ENCODE peak calls at places on chromosomes 5 and 9, in eight cellular contexts. J, C, R, X, W, F, E and I are unnamed samples.
A peak's percentile ranks its signal among the peaks of the same experiment; 100 is the strongest.

GRCh38 chr5:22965960-22966359 is 112.8 kb upstream of the CDH12 start:
- DNase-seq in F (no peak), J (no peak), C (no peak), E (no peak), R (no peak), X (no peak), W (no peak), I (no peak)

GRCh38 chr5:75675779-75676178 is 41.5 kb downstream of the POC5 start:
- DNase-seq in J (no peak), X (no peak), C (no peak), E (no peak), R (no peak), W (no peak), F (no peak), I (no peak)

GRCh38 chr5:147223951-147224791 is 10.7 kb upstream of the STK32A start:
- DNase-seq in W (no peak), F (no peak), C (peak; percentile 55), E (no peak), X (peak; percentile 53), J (no peak), R (no peak), I (peak; percentile 34)

GRCh38 chr9:127558581-127559246 is 53.4 kb upstream of the STXBP1 start:
- DNase-seq in C (no peak), W (no peak), J (no peak), X (no peak), R (no peak), E (no peak), F (no peak), I (no peak)

GRCh38 chr9:96020300-96020821 is 144.9 kb downstream of the ERCC6L2 start:
- DNase-seq in F (peak; percentile 52), J (no peak), X (no peak), W (no peak), E (no peak), C (no peak), R (no peak), I (peak; percentile 30)

GRCh38 chr9:88179080-88179521 is 40.8 kb upstream of the SPATA31C2 start:
- DNase-seq in R (no peak), C (no peak), E (no peak), W (no peak), J (no peak), F (no peak), X (no peak), I (no peak)

GRCh38 chr5:159178978-159179377 is 30.4 kb downstream of the RNF145 start:
- DNase-seq in W (no peak), X (peak; percentile 13), J (no peak), R (no peak), E (peak; percentile 36), F (no peak), C (peak; percentile 94), I (peak; percentile 6)

GRCh38 chr5:122909470-122910100 is 64.2 kb downstream of the SNX24 start:
- DNase-seq in J (no peak), C (no peak), E (no peak), W (no peak), R (no peak), X (no peak), F (no peak), I (no peak)

GRCh38 chr9:17134396-17134842 is 421 bp upstream of the CNTLN start:
- DNase-seq in F (no peak), R (no peak), C (peak; percentile 48), J (no peak), E (peak; percentile 10), X (no peak), W (no peak), I (no peak)

GRCh38 chr9:89878003-89878411 is 273.2 kb downstream of the GADD45G start:
- DNase-seq in W (no peak), C (no peak), J (no peak), F (no peak), X (no peak), E (no peak), R (no peak), I (no peak)

GRCh38 chr9:135078361-135078821 is 9.1 kb upstream of the OLFM1 start:
- DNase-seq in C (no peak), W (peak; percentile 5), F (no peak), E (no peak), X (no peak), R (no peak), J (no peak), I (no peak)

GRCh38 chr5:74199436-74200210 is 440.9 kb downstream of the ENC1 start:
- DNase-seq in R (no peak), C (peak; percentile 90), W (no peak), X (no peak), F (no peak), E (no peak), J (no peak), I (no peak)

GRCh38 chr5:76469656-76470290 is 66.7 kb downstream of the IQGAP2 start:
- DNase-seq in W (no peak), X (no peak), F (no peak), R (no peak), E (no peak), J (no peak), C (no peak), I (no peak)

GRCh38 chr5:176400382-176401156 is 12.0 kb downstream of the HIGD2A start:
- DNase-seq in X (no peak), W (no peak), C (peak; percentile 52), J (no peak), R (no peak), F (peak; percentile 46), E (no peak), I (no peak)

GRCh38 chr9:134367061-134367460 is 40.8 kb downstream of the RXRA start:
- DNase-seq in W (no peak), X (no peak), C (no peak), R (no peak), E (no peak), J (no peak), F (no peak), I (no peak)

GRCh38 chr5:7087719-7088297 is 308.1 kb upstream of the ADCY2 start:
- DNase-seq in R (no peak), J (no peak), C (no peak), W (no peak), X (no peak), E (no peak), F (no peak), I (no peak)

GRCh38 chr9:3968891-3969290 is 331.0 kb downstream of the GLIS3 start:
- DNase-seq in F (no peak), C (peak; percentile 88), J (no peak), W (no peak), R (no peak), X (no peak), E (no peak), I (no peak)

GRCh38 chr5:27308151-27308550 is 269.8 kb upstream of the CDH9 start:
- DNase-seq in X (no peak), C (peak; percentile 72), R (no peak), J (no peak), W (no peak), E (no peak), F (no peak), I (no peak)

GRCh38 chr5:103364074-103364473 is 105.5 kb downstream of the MACIR start:
- DNase-seq in C (peak; percentile 48), F (no peak), J (no peak), X (no peak), E (no peak), R (no peak), W (no peak), I (no peak)

GRCh38 chr5:91224459-91224858 is 158.7 kb downstream of the ARRDC3 start:
- DNase-seq in R (no peak), E (no peak), C (no peak), J (no peak), F (no peak), X (no peak), W (no peak), I (no peak)

GRCh38 chr5:35135239-35135700 is 87.5 kb upstream of the AGXT2 start:
- DNase-seq in R (no peak), C (no peak), X (no peak), F (no peak), W (no peak), E (no peak), J (no peak), I (no peak)

GRCh38 chr5:94893404-94894145 is 275.1 kb downstream of the SLF1 start:
- DNase-seq in F (no peak), J (no peak), X (no peak), W (no peak), E (no peak), R (no peak), C (peak; percentile 19), I (no peak)
- TF ChIP-seq CTCF in F (no peak), J (no peak), X (peak; percentile 41), W (no peak), E (no peak), R (peak; percentile 10), C (peak; percentile 38), I (no peak)

GRCh38 chr9:137294684-137295312 is 7.3 kb downstream of the NRARP start:
- DNase-seq in C (peak; percentile 51), X (peak; percentile 75), W (no peak), R (peak; percentile 34), J (no peak), F (peak; percentile 66), E (no peak), I (no peak)
- TF ChIP-seq CTCF in C (peak; percentile 39), X (peak; percentile 48), W (no peak), R (no peak), J (no peak), F (no peak), E (no peak), I (no peak)

DNA sequence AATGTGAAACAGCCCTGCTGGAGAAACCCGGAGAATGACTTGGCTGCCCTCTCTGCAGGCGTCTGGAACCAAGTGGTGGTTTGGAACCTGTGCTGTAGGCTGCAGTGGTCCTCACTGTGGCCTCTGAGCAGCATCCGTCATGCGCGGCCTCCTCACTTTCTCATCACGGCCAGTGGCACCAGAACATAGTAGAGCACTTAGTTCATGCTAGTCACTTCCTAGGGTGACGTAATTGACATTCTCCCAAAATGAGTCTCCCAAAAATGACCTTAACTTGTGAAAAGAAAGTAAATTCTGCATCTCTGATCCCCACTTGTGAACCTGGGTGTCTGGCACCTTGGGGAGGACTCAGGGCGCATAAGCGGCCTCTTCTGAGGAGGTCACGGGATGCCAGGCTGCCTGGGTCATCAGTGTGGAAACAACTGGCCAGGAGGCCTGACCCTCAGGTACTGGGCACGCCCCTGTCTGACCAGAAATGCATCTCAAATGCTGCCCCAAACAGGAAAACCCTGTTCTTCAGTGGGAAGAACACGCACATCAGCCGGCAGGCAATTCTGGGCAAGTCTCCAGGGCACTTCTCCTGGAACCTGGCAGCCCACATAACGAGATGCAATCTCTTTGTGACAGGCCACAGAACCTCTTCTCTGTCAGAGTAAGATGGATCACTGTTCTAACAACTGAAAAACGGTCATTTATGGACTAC is 36.6 kb upstream of the SPTLC1 start:
- DNase-seq in E (peak; percentile 85), C (peak; percentile 78), J (no peak), W (no peak), F (no peak), R (no peak), X (no peak), I (no peak)
- TF ChIP-seq CTCF in E (no peak), C (no peak), J (no peak), W (no peak), F (no peak), R (no peak), X (no peak), I (no peak)

DNA sequence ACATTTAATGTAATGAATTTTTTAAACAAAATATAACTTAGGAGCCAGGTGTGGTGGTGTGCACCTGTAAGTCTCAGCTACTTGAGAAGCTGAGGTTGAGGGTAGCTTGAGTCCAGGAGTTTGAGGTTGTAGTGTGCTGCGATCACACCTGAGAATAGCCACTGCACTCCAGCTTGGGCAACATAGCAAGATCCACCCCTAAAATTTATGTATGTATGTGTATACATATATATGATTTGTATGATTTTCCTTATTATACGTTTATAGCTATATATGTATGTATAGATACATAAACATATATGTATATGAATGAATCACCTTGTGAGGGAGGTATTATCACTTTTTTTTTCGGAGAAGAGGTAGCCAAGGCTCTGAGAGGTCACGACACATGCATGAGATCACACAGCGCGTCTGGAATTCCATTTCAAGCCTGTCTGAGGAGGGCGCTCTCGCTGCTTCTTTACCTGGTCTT is 598 bp upstream of the CCNI2 start:
- DNase-seq in C (peak; percentile 62), F (no peak), J (no peak), R (no peak), E (peak; percentile 38), W (no peak), X (no peak), I (no peak)
- TF ChIP-seq CTCF in C (peak; percentile 44), F (no peak), J (peak; percentile 33), R (no peak), E (no peak), W (no peak), X (peak; percentile 53), I (no peak)